ENCODE peak calls at places on chromosomes 3 and 15, in six cellular contexts. J is kidney, D is spleen, W is body of pancreas, L is heart right ventricle, T is trophoblast cell. A is an unnamed sample.

GRCh38 chr15:64898406-64898805 is 13.3 kb upstream of the ANKDD1A start:
- DNase-seq in J (no peak), D (no peak), W (no peak), L (no peak), T (no peak), A (no peak)

GRCh38 chr15:68317281-68318007 is 39.9 kb downstream of the FEM1B start:
- DNase-seq in J (peak; percentile 43), D (peak; percentile 64), W (peak; percentile 9), L (no peak), T (no peak), A (no peak)

GRCh38 chr3:132660056-132660744 is at the start of gene UBA5:
- DNase-seq in J (peak; percentile 83), D (peak; percentile 93), W (peak; percentile 68), L (peak; percentile 77), T (peak; percentile 66), A (peak; percentile 58)

GRCh38 chr15:65033659-65034269 is 4.3 kb upstream of the MTFMT start:
- DNase-seq in J (no peak), D (no peak), W (no peak), L (no peak), T (no peak), A (no peak)

GRCh38 chr3:186461141-186461540 is 83.0 kb downstream of the CRYGS start:
- DNase-seq in J (no peak), D (no peak), W (no peak), L (no peak), T (peak; percentile 9), A (no peak)

GRCh38 chr3:4061201-4061600 is 242.0 kb upstream of the SETMAR start:
- DNase-seq in J (no peak), D (no peak), W (no peak), L (no peak), T (no peak), A (no peak)

GRCh38 chr3:177135841-177136492 is 61.3 kb downstream of the TBL1XR1 start:
- DNase-seq in J (no peak), D (no peak), W (no peak), L (no peak), T (peak; percentile 27), A (no peak)

GRCh38 chr3:21195203-21195602 is 555.8 kb downstream of the ZNF385D start:
- DNase-seq in J (no peak), D (no peak), W (no peak), L (no peak), T (no peak), A (no peak)

GRCh38 chr3:188262913-188263683 is 109.1 kb downstream of the LPP start:
- DNase-seq in J (no peak), D (no peak), W (no peak), L (peak; percentile 62), T (no peak), A (peak; percentile 49)

GRCh38 chr3:124248471-124249028 is 256.6 kb upstream of the ROPN1 start:
- DNase-seq in J (peak; percentile 83), D (peak; percentile 78), W (peak; percentile 54), L (peak; percentile 69), T (peak; percentile 52), A (peak; percentile 50)

GRCh38 chr15:89116404-89116803 is 28.1 kb downstream of the ABHD2 start:
- DNase-seq in J (no peak), D (no peak), W (no peak), L (peak; percentile 51), T (no peak), A (no peak)

GRCh38 chr3:112504123-112504522 is 4.9 kb upstream of the BTLA start:
- DNase-seq in J (no peak), D (no peak), W (no peak), L (no peak), T (no peak), A (no peak)

GRCh38 chr15:82063055-82063454 is 17.2 kb upstream of the MEX3B start:
- DNase-seq in J (no peak), D (no peak), W (no peak), L (no peak), T (no peak), A (no peak)

GRCh38 chr3:159839561-159840379 is 148.9 kb upstream of the IL12A start:
- DNase-seq in J (peak; percentile 61), D (no peak), W (no peak), L (no peak), T (no peak), A (no peak)

DNA sequence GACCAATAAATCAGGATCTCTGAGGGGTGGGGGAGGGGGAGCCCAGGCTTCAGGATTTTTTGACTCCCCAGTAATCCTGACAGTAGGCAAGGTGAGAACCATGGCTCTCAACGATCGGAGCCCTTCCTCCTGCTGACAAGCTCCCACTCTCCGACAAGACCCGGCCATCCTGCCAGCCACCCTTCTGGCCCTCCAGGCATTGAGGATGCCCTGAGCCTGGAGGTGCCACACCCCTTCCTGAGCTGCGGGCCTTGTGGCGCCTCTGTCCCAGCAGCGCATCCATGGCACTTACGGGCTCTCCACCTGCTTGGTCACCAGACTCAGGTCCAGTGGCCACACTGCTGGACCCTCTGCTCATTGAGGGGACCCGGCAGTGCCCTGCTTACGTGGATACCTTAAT is 46.0 kb downstream of the MGLL start:
- DNase-seq in J (peak; percentile 61), D (peak; percentile 69), W (no peak), L (no peak), T (peak; percentile 48), A (no peak)
- H3K27ac ChIP-seq in J (peak overlapping the region; percentile 41), D (no peak overlapping the region), W (no peak overlapping the region), L (peak overlapping the region; percentile 67), T (no peak overlapping the region), A (peak overlapping the region; percentile 85)

GRCh38 chr3:64184621-64185020 is 40.6 kb downstream of the PRICKLE2 start:
- DNase-seq in J (no peak), D (no peak), W (no peak), L (no peak), T (peak; percentile 59), A (no peak)
- H3K4me1 ChIP-seq in J (peaks cover 13% of the 10 kb centered on the region), D (no peaks in the 10 kb centered on the region), W (peaks cover 40% of the 10 kb centered on the region), L (peaks cover 57% of the 10 kb centered on the region), T (peaks cover 27% of the 10 kb centered on the region), A (peaks cover 32% of the 10 kb centered on the region)

DNA sequence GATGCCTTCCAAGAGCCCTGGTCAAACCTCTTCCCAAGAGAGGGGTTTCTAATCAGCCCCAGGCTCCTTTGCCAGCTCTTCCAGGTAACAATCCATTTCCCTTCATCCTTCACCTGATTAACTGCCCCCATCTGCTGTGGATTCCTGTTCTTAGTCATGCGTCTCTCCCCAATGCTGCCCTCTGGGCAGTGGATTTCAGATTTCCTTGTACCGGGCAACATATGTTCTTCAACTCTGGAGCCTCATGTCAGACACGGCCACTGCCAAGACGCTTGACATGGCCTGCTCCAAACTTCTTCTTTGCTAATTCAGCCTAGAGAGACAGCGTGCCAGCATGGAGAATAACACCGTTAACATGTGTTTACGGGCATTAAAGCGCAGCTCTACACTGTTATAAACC is 1035.2 kb upstream of the NR2F2 start:
- DNase-seq in J (no peak), D (no peak), W (no peak), L (no peak), T (peak; percentile 23), A (no peak)
- H3K27ac ChIP-seq in J (no peak overlapping the region), D (peak overlapping the region; percentile 65), W (no peak overlapping the region), L (no peak overlapping the region), T (no peak overlapping the region), A (no peak overlapping the region)

GRCh38 chr15:87706001-87706400 is 550.5 kb downstream of the NTRK3 start:
- DNase-seq in J (no peak), D (no peak), W (no peak), L (no peak), T (no peak), A (no peak)

GRCh38 chr15:87704276-87704675 is 552.3 kb downstream of the NTRK3 start:
- DNase-seq in J (no peak), D (no peak), W (no peak), L (no peak), T (no peak), A (no peak)

GRCh38 chr15:87707076-87707475 is 549.5 kb downstream of the NTRK3 start:
- DNase-seq in J (no peak), D (no peak), W (no peak), L (no peak), T (no peak), A (no peak)

GRCh38 chr15:87703238-87704111 is 553.1 kb downstream of the NTRK3 start:
- DNase-seq in J (no peak), D (no peak), W (no peak), L (no peak), T (no peak), A (no peak)

DNA sequence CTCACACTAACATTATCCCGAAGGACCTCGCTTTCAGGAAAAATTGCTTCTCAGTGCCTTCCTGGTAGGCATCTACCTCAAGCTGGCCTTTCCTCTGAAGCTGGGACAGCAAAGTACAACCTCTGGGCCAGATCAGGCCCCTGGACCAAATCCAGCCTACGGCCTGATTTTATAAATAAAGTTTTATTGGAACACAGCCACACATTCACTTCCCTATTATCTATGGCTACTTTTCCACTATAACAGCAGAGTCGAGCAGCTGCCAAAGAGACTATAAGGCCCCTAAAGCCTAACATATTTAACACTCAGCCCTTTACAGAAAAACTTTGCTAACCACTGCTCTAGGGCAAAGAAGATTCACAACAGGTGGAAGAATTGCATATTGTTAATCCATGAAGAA is 554.3 kb downstream of the NTRK3 start:
- DNase-seq in J (no peak), D (no peak), W (no peak), L (no peak), T (no peak), A (no peak)
- H3K4me1 ChIP-seq in J (no peaks in the 10 kb centered on the region), D (no peaks in the 10 kb centered on the region), W (no peaks in the 10 kb centered on the region), L (peaks cover 9% of the 10 kb centered on the region), T (no peaks in the 10 kb centered on the region), A (no peaks in the 10 kb centered on the region)

DNA sequence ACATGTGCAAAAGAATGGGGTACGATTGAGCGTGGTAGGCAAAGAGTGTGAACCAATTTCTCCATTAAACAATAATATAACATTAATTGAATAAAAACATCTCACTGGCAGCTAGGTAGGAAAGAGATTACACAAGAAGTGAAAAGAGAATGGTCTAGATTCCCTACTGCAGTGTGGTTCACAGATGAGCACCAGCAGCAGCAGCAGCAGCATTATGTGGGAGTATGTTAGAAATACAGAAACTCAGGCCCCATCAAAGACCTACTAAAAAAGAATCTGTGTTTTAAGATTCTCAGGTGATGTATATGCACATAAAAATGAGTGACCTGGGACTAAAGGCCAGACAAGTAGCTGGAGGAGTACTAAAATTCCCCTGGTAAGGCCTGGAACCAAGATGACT is 118.2 kb downstream of the ADAM10 start:
- DNase-seq in J (no peak), D (no peak), W (no peak), L (no peak), T (no peak), A (no peak)
- H3K27ac ChIP-seq in J (no peak overlapping the region), D (no peak overlapping the region), W (no peak overlapping the region), L (no peak overlapping the region), T (no peak overlapping the region), A (no peak overlapping the region)

GRCh38 chr3:15312550-15312949 is 19.8 kb downstream of the SH3BP5 start:
- DNase-seq in J (no peak), D (no peak), W (no peak), L (no peak), T (no peak), A (no peak)

GRCh38 chr3:15315003-15315402 is 17.4 kb downstream of the SH3BP5 start:
- DNase-seq in J (no peak), D (no peak), W (no peak), L (no peak), T (no peak), A (peak; percentile 86)

GRCh38 chr3:15314276-15314675 is 18.1 kb downstream of the SH3BP5 start:
- DNase-seq in J (no peak), D (no peak), W (no peak), L (no peak), T (no peak), A (no peak)

GRCh38 chr3:15317164-15317477 is 15.3 kb downstream of the SH3BP5 start:
- DNase-seq in J (no peak), D (no peak), W (no peak), L (no peak), T (no peak), A (no peak)

GRCh38 chr3:15313461-15313860 is 18.9 kb downstream of the SH3BP5 start:
- DNase-seq in J (no peak), D (no peak), W (no peak), L (no peak), T (no peak), A (no peak)
- H3K4me1 ChIP-seq in J (peaks cover 40% of the 10 kb centered on the region), D (peaks cover 100% of the 10 kb centered on the region), W (peaks cover 13% of the 10 kb centered on the region), L (peaks cover 58% of the 10 kb centered on the region), T (peaks cover 40% of the 10 kb centered on the region), A (peaks cover 70% of the 10 kb centered on the region)